ENCODE peak calls at places on chromosomes 7 and 10, in four cellular contexts. K is K562, Z is HepG2, U is H1. A is an unnamed sample.

GRCh38 chr7:151273646-151274375 is 25.3 kb upstream of the SMARCD3 start:
- DNase-seq in Z (no peak), U (no peak), K (no peak), A (no peak)

GRCh38 chr7:44891372-44891771 is 6.0 kb upstream of the PURB start:
- DNase-seq in U (no peak), Z (no peak), K (no peak), A (no peak)

GRCh38 chr7:106611911-106612310 is 49.0 kb downstream of the CCDC71L start:
- DNase-seq in K (no peak), U (no peak), Z (no peak), A (no peak)

GRCh38 chr7:1700086-1700485 is 30.0 kb downstream of the ELFN1 start:
- DNase-seq in U (peak; percentile 29), Z (no peak), K (peak; percentile 1), A (no peak)

GRCh38 chr7:112036071-112036470 is 170.1 kb downstream of the DOCK4 start:
- DNase-seq in Z (no peak), U (no peak), K (no peak), A (no peak)

GRCh38 chr7:1943933-1944618 is 274.0 kb downstream of the ELFN1 start:
- DNase-seq in U (no peak), Z (no peak), K (no peak), A (no peak)

GRCh38 chr7:877312-878232 is 1.2 kb downstream of the GET4 start:
- DNase-seq in K (peak; percentile 84), U (no peak), Z (peak; percentile 23), A (no peak)

GRCh38 chr7:25835191-25835590 is 316.8 kb upstream of the NFE2L3 start:
- DNase-seq in Z (no peak), K (no peak), U (no peak), A (no peak)

GRCh38 chr10:80596391-80597257 is 58.9 kb downstream of the SH2D4B start:
- DNase-seq in K (peak; percentile 75), Z (peak; percentile 42), U (peak; percentile 63), A (peak; percentile 57)

GRCh38 chr7:159158125-159158887 is 13.6 kb upstream of the VIPR2 start:
- DNase-seq in U (no peak), Z (no peak), K (no peak), A (no peak)

GRCh38 chr7:110529175-110529574 is 561.8 kb upstream of the LRRN3 start:
- DNase-seq in U (no peak), K (no peak), Z (peak; percentile 42), A (no peak)

GRCh38 chr7:134783294-134784069 is 4.0 kb downstream of the CALD1 start:
- DNase-seq in K (no peak), Z (no peak), U (peak; percentile 38), A (no peak)

GRCh38 chr7:25951414-25952276 is 200.4 kb upstream of the NFE2L3 start:
- DNase-seq in K (no peak), Z (no peak), U (no peak), A (no peak)

GRCh38 chr7:126778101-126778500 is 474.6 kb downstream of the GRM8 start:
- DNase-seq in U (no peak), Z (no peak), K (no peak), A (no peak)

GRCh38 chr10:116198636-116199035 is 74.4 kb downstream of the GFRA1 start:
- DNase-seq in K (no peak), U (no peak), Z (no peak), A (no peak)

GRCh38 chr10:124696446-124697392 is 47.5 kb downstream of the FAM53B start:
- DNase-seq in U (no peak), K (no peak), Z (no peak), A (no peak)

GRCh38 chr10:121627810-121628209 is 29.6 kb upstream of the FGFR2 start:
- DNase-seq in Z (no peak), U (no peak), K (no peak), A (no peak)

GRCh38 chr10:132886211-132887099 is 55.9 kb downstream of the CFAP46 start:
- DNase-seq in Z (peak; percentile 7), U (no peak), K (no peak), A (no peak)

GRCh38 chr10:132891313-132891712 is 51.1 kb downstream of the CFAP46 start:
- DNase-seq in U (peak; percentile 47), K (no peak), Z (no peak), A (no peak)

GRCh38 chr10:132890301-132890700 is 52.1 kb downstream of the CFAP46 start:
- DNase-seq in Z (no peak), U (no peak), K (no peak), A (no peak)

GRCh38 chr10:132889556-132889955 is 52.8 kb downstream of the CFAP46 start:
- DNase-seq in K (no peak), U (no peak), Z (no peak), A (no peak)

GRCh38 chr10:132889091-132889490 is 53.3 kb downstream of the CFAP46 start:
- DNase-seq in Z (no peak), K (no peak), U (no peak), A (no peak)
- TF ChIP-seq FOSL1 in Z (no peak), K (no peak), U (no peak), A (no peak)

DNA sequence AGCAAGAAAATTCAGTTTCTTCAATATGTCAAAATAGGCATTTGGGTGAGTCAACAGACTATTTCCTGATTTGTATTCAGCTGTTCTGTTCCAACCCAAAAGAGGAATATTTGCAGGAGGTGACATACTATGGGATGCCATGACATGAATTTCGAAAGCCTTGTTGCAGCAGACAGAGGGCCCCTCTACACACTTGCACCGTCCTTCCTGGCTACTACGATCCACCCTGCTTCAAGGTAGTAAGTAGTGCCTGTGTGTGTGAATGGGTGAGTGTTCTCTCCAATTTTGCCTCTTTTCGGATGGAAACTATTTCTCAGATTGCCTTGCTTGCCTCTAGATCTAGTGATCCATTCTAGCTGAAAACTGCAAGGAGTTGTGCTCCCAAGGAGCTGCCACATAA is 413.0 kb upstream of the ADARB2 start:
- DNase-seq in U (no peak), K (no peak), Z (no peak), A (no peak)
- TF ChIP-seq FOSL1 in U (no peak), K (no peak), Z (no peak), A (no peak)

DNA sequence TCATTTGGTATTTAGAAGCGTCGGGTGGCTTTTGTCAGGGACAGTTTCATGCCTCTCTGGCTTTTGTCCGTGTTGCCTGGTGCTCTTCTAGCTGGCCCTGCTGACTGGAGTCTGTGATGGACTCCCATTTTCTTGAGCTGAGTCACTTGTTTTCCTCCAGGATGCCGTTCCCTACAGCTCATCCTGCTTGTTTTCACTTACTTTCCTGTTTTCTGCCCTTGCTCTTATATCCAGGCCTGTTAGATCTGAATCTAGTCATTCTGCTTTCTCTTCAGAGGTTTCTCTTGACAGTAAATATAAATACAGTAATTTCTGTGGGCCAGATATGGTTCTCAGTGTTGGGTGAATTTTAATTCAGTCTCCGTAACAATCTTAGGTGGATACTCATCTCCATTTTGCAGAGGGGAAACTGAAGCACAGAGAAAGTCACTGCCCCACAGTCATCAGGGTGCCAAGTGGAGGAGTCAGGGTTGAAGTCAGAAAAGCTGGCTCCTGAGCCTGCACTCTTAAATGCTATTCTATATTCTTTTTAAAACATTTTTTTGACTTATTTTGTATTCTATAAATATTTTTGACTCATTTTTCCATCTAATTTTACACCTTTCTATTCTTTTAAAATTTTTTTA is 85.4 kb downstream of the CCNY start:
- DNase-seq in Z (peak; percentile 54), K (no peak), U (no peak), A (peak; percentile 35)
- TF ChIP-seq FOSL1 in Z (no peak), K (peak; percentile 13), U (no peak), A (peak; percentile 46)

GRCh38 chr7:72405871-72406270 is 6.3 kb downstream of the CALN1 start:
- DNase-seq in K (no peak), Z (no peak), U (no peak), A (no peak)
- TF ChIP-seq FOSL1 in K (no peak), Z (no peak), U (no peak), A (no peak)